ENCODE peak calls at places on chromosomes 1 and 21, in seven cellular contexts. U, K, P, D, R, M and F are unnamed samples.

GRCh38 chr1:212692774-212693644 is 6.6 kb downstream of the BATF3 start:
- DNase-seq in M (no peak), P (no peak), K (no peak), U (no peak), R (no peak), D (no peak), F (peak; percentile 52)

GRCh38 chr1:183103141-183103540 is 79.9 kb downstream of the LAMC1 start:
- DNase-seq in P (no peak), M (no peak), D (no peak), R (no peak), U (no peak), K (no peak), F (no peak)

GRCh38 chr1:205756552-205756951 is 6.6 kb upstream of the NUCKS1 start:
- DNase-seq in P (no peak), R (no peak), K (no peak), D (no peak), U (no peak), M (no peak), F (no peak)

GRCh38 chr21:31236528-31236927 is 107.5 kb downstream of the TIAM1 start:
- DNase-seq in M (no peak), R (no peak), D (no peak), U (no peak), P (no peak), K (no peak), F (no peak)

GRCh38 chr1:33007190-33008050 is 29.3 kb downstream of the AK2 start:
- DNase-seq in R (peak; percentile 92), U (peak; percentile 57), M (peak; percentile 92), D (no peak), P (peak; percentile 88), K (no peak), F (peak; percentile 86)

GRCh38 chr1:184191181-184191601 is 139.7 kb downstream of the TSEN15 start:
- DNase-seq in K (peak; percentile 61), U (no peak), D (no peak), P (peak; percentile 96), M (peak; percentile 90), R (peak; percentile 87), F (peak; percentile 53)

GRCh38 chr1:200872446-200873115 is at the start of gene GPR25:
- DNase-seq in R (no peak), K (no peak), D (peak; percentile 24), M (no peak), U (no peak), P (no peak), F (no peak)

GRCh38 chr1:58739851-58740466 is 40.1 kb upstream of the MYSM1 start:
- DNase-seq in U (peak; percentile 39), P (peak; percentile 61), M (peak; percentile 79), K (no peak), D (peak; percentile 55), R (peak; percentile 81), F (peak; percentile 83)

GRCh38 chr1:19163261-19163660 is 46.8 kb downstream of the UBR4 start:
- DNase-seq in M (peak; percentile 69), U (no peak), P (peak; percentile 91), K (no peak), R (peak; percentile 71), D (no peak), F (peak; percentile 82)

GRCh38 chr1:145906954-145907755 is 2.7 kb downstream of the ITGA10 start:
- DNase-seq in P (peak; percentile 9), M (peak; percentile 38), U (no peak), D (no peak), R (peak; percentile 52), K (no peak), F (peak; percentile 63)

DNA sequence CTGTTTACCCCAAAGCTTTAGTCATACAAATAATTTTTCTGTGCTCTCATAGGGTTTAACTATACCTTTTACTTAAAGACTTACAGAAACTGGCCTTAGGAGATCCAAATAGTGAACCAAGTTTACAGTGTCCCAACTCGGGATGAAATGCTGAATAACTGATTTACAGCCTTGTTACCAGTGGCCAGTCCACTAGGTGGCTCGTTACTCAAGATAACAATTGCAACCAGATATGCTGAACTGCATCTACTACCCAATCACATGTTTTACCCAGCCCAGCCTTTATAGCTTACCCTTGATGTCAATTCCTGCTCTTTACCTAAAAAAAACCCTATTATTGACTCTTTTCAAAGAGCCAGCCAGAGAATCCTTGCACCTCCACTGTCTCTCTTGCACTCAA is 1148.8 kb upstream of the ADGRL4 start:
- DNase-seq in U (peak; percentile 13), D (no peak), P (no peak), R (peak; percentile 22), K (no peak), M (peak; percentile 5), F (no peak)
- TF ChIP-seq CTCF in U (peak; percentile 36), D (no peak), P (peak; percentile 4), R (peak; percentile 25), K (no peak), M (no peak), F (no peak)

GRCh38 chr1:116311756-116312691 is 61.0 kb upstream of the ATP1A1 start:
- DNase-seq in K (no peak), D (no peak), U (no peak), M (no peak), R (no peak), P (no peak), F (no peak)
- TF ChIP-seq CTCF in K (no peak), D (no peak), U (no peak), M (no peak), R (no peak), P (no peak), F (no peak)

DNA sequence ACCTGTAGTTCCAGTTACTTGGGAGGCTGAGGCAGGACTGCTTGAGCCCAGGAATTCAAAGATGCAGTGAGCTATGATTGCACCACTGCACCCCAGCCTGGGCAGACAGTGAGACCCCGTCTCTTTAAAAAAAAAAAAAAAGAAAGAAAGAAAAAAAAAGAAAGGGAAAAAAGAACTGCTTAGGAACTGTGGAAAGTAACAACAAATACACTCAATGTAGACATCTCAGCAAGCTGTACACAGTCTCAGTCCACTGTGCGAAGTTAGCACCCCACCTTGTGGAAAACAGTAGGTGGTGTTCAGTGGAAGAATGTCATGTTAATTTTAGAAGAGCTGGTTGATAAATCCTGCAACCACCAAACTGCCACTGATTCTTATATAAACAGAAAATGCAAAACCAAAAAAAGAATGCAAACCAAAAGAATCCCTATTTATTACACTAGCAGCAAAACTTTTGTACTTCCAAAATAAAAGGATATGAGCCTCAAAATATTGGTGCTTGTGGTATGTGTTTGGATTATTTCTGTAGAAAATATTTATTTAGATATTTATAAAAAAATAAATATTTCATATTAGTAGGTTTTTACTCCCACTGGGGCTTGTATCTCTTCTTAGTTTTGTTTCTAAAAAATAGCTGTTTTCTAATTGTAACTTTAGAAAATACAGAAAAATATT is 31.1 kb downstream of the ALG14 start:
- DNase-seq in D (no peak), P (peak; percentile 89), M (peak; percentile 92), U (peak; percentile 59), R (peak; percentile 94), K (no peak), F (peak; percentile 90)
- TF ChIP-seq CTCF in D (peak; percentile 50), P (peak; percentile 98), M (peak; percentile 83), U (peak; percentile 71), R (peak; percentile 92), K (peak; percentile 60), F (peak; percentile 83)

GRCh38 chr1:30764396-30764795 is 6.8 kb upstream of the LAPTM5 start:
- DNase-seq in K (no peak), U (no peak), P (no peak), D (no peak), M (no peak), R (no peak), F (no peak)

GRCh38 chr1:30764939-30765582 is 7.5 kb upstream of the LAPTM5 start:
- DNase-seq in K (peak; percentile 37), D (no peak), M (no peak), U (no peak), R (no peak), P (no peak), F (no peak)

GRCh38 chr1:30762931-30763653 is 5.5 kb upstream of the LAPTM5 start:
- DNase-seq in R (no peak), K (no peak), P (no peak), M (no peak), D (no peak), U (no peak), F (no peak)

GRCh38 chr1:30762152-30762930 is 4.8 kb upstream of the LAPTM5 start:
- DNase-seq in U (no peak), K (peak; percentile 24), M (no peak), D (peak; percentile 73), R (no peak), P (no peak), F (no peak)

DNA sequence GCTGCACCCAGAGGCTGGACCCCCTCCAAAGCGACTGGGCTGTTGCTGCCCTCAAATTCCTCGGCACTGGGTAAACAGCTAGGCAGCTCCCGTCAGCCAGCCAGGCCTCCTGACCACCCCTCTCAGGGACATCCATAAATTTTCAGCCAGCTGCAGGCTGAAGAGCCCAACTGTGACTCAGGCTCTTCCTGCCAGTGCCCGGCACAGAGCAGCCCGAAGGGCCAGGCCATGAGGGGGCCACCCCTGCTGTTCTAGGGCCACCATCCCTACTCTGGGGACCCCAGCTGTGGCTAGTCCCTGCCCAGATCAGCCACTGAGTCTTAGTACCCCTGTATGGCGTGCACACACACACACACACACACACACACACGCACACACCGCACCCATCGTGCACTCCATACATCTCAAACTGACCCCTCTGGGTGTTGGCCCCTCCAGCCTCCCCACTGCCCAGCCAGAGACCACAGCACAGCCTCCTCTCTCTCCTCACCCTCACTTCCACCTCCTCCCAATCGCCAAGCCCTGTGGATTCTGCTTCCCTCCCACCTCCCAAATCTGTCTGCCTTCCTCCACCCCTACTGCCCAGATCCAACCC is 6.2 kb upstream of the LAPTM5 start:
- DNase-seq in M (no peak), K (peak; percentile 55), U (no peak), P (peak; percentile 64), D (no peak), R (no peak), F (peak; percentile 54)
- TF ChIP-seq CTCF in M (no peak), K (no peak), U (no peak), P (no peak), D (no peak), R (no peak), F (no peak)

DNA sequence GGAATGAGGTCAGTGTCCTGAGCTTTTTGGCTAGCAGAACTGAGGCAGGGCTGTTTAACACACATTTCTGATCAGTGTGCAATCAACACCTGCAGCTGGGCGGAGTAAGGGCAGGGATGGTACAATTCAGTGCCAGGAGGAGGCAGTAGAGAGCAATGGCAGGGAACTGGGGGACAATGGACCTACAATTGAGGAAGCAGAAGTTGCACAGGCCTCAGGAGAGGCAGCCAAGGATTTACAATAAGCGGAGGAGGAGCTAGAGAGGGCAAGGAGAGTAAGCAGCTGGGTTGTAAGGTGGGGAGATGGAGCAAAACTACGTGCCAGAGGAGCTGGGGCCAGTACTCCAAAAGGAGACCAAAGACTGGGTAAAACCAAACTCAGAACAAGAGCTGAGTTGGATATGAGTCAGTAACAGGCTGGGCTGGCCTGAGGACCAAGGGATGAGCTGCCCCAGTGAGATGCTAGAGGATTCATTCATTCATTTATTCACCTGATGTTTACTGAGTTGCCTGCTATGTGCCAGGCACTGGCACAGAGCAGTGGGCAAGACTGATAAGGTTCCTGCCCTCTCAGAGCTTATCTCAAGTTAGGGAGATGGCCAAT is 10.4 kb upstream of the GALE start:
- DNase-seq in P (no peak), K (no peak), U (no peak), M (peak; percentile 41), R (peak; percentile 54), D (peak; percentile 77), F (no peak)
- TF ChIP-seq CTCF in P (peak; percentile 61), K (peak; percentile 76), U (peak; percentile 85), M (peak; percentile 54), R (peak; percentile 74), D (peak; percentile 83), F (peak; percentile 59)

DNA sequence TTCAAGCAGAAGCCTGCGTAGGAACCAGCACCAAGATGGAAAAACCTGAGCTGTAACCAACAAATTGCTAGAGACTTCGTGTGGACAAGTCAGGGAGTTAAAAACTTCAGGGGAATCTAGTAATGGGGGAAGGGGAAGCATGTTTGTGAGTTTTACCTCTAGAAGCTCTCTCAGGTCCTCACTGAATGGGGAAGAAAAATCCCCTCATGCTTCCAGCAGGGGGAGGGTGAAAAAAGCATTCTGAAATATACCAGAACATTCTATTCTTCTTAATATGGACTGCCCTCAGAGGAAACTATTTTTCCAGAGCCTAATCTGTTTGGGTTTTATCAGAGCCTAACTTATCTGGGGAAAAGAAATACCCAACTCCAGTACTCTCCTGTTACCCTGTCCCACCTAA is 28.6 kb downstream of the GNG12 start:
- DNase-seq in D (no peak), K (no peak), U (no peak), R (no peak), P (no peak), M (no peak), F (no peak)
- TF ChIP-seq CTCF in D (no peak), K (no peak), U (peak; percentile 21), R (peak; percentile 24), P (no peak), M (no peak), F (no peak)